ENCODE peak calls at places on chromosome 14, in six cellular contexts. E, I, V, S, F and U are unnamed samples.

GRCh38 chr14:65164068-65164824 is 61.9 kb upstream of the MAX start:
- DNase-seq in F (peak), E (peak), I (no peak), S (peak), V (peak), U (no peak)

GRCh38 chr14:63624203-63624602 is 17.5 kb downstream of the WDR89 start:
- DNase-seq in E (no peak), I (no peak), V (no peak), S (no peak), F (no peak), U (no peak)

GRCh38 chr14:55028066-55028465 is 1.0 kb downstream of the SOCS4 start:
- DNase-seq in S (no peak), E (peak), I (no peak), V (no peak), F (no peak), U (no peak)

GRCh38 chr14:50059773-50060629 is 56.4 kb downstream of the VCPKMT start:
- DNase-seq in F (no peak), S (no peak), I (no peak), E (no peak), V (no peak), U (no peak)

GRCh38 chr14:36785511-36785910 is 123.9 kb downstream of the PAX9 start:
- DNase-seq in E (no peak), V (no peak), I (no peak), S (no peak), F (no peak), U (no peak)

GRCh38 chr14:32331227-32331597 is 2.1 kb downstream of the AKAP6 start:
- DNase-seq in V (no peak), F (no peak), E (no peak), I (no peak), S (no peak), U (no peak)

GRCh38 chr14:24817638-24818053 is 183.7 kb upstream of the GZMB start:
- DNase-seq in S (no peak), F (no peak), I (no peak), V (no peak), E (no peak), U (no peak)

GRCh38 chr14:57889245-57889644 is 23.4 kb upstream of the SLC35F4 start:
- DNase-seq in E (no peak), F (peak), S (peak), V (no peak), I (peak), U (no peak)

GRCh38 chr14:61064210-61064609 is 83.2 kb downstream of the SLC38A6 start:
- DNase-seq in I (no peak), E (no peak), S (no peak), V (no peak), F (no peak), U (no peak)

GRCh38 chr14:59529189-59529588 is 44.9 kb downstream of the JKAMP start:
- DNase-seq in V (no peak), F (no peak), S (no peak), I (no peak), E (no peak), U (no peak)

GRCh38 chr14:58731465-58732330 is 93.9 kb downstream of the DACT1 start:
- DNase-seq in S (peak), V (no peak), I (peak), F (no peak), E (no peak), U (no peak)

GRCh38 chr14:100889641-100890040 is 13.9 kb downstream of the RTL1 start:
- DNase-seq in E (no peak), S (no peak), V (no peak), I (no peak), F (no peak), U (no peak)

GRCh38 chr14:74882103-74882920 is 596 bp downstream of the DLST start:
- DNase-seq in E (peak), I (peak), F (peak), V (no peak), S (peak), U (peak)

GRCh38 chr14:44316647-44317432 is 190.2 kb downstream of the FSCB start:
- DNase-seq in S (peak), I (peak), F (peak), E (no peak), V (no peak), U (peak)

GRCh38 chr14:103613517-103613916 is 15.5 kb upstream of the KLC1 start:
- DNase-seq in S (no peak), I (no peak), V (no peak), E (peak), F (no peak), U (peak)

GRCh38 chr14:54562334-54562733 is 4.6 kb upstream of the SAMD4A start:
- DNase-seq in V (no peak), S (no peak), F (no peak), I (no peak), E (no peak), U (no peak)

GRCh38 chr14:86574026-86574777 is 1044.3 kb downstream of the FLRT2 start:
- DNase-seq in E (no peak), V (no peak), I (no peak), S (peak), F (no peak), U (peak)

GRCh38 chr14:45258073-45258472 is 5.1 kb upstream of the MIS18BP1 start:
- DNase-seq in E (no peak), I (no peak), S (no peak), F (no peak), V (no peak), U (no peak)

GRCh38 chr14:78595797-78596196 is 425.6 kb downstream of the NRXN3 start:
- DNase-seq in V (no peak), F (no peak), S (no peak), I (no peak), E (peak), U (no peak)

GRCh38 chr14:105118646-105119409 is 49.7 kb downstream of the JAG2 start:
- DNase-seq in E (no peak), F (peak), V (no peak), I (peak), S (no peak), U (peak)

GRCh38 chr14:104040539-104040938 is 45.0 kb upstream of the ASPG start:
- DNase-seq in E (peak), F (no peak), S (no peak), I (no peak), V (no peak), U (no peak)